ENCODE peak calls at places on chromosomes 12 and 14, in six cellular contexts. One of them, this sample, is unnamed.

GRCh38 chr12:70070494-70071007 is 172.7 kb upstream of the CNOT2 start:
- DNase-seq in RWPE1: no peak
- DNase-seq in pancreas: no peak
- DNase-seq in A549: no peak
- DNase-seq in lower lobe of right lung: no peak
- DNase-seq in fibroblast of lung: no peak
- DNase-seq in this sample: no peak

GRCh38 chr12:12776261-12776660 is 9.2 kb upstream of the APOLD1 start:
- DNase-seq in RWPE1: peak
- DNase-seq in pancreas: peak
- DNase-seq in A549: no peak
- DNase-seq in lower lobe of right lung: no peak
- DNase-seq in fibroblast of lung: peak
- DNase-seq in this sample: peak

GRCh38 chr14:59343585-59343984 is 121.6 kb downstream of the GPR135 start:
- DNase-seq in RWPE1: no peak
- DNase-seq in pancreas: no peak
- DNase-seq in A549: no peak
- DNase-seq in lower lobe of right lung: no peak
- DNase-seq in fibroblast of lung: no peak
- DNase-seq in this sample: peak

GRCh38 chr12:124296295-124296915 is 1.5 kb downstream of the RFLNA start:
- DNase-seq in RWPE1: no peak
- DNase-seq in pancreas: no peak
- DNase-seq in A549: no peak
- DNase-seq in lower lobe of right lung: peak
- DNase-seq in fibroblast of lung: no peak
- DNase-seq in this sample: no peak

GRCh38 chr14:73290279-73290678 is 53.0 kb downstream of the PAPLN start:
- DNase-seq in RWPE1: no peak
- DNase-seq in pancreas: no peak
- DNase-seq in A549: no peak
- DNase-seq in lower lobe of right lung: no peak
- DNase-seq in fibroblast of lung: no peak
- DNase-seq in this sample: no peak

GRCh38 chr14:36495666-36496065 is 24.4 kb downstream of the NKX2-1 start:
- DNase-seq in RWPE1: no peak
- DNase-seq in pancreas: no peak
- DNase-seq in A549: no peak
- DNase-seq in lower lobe of right lung: no peak
- DNase-seq in fibroblast of lung: no peak
- DNase-seq in this sample: no peak

GRCh38 chr12:130491421-130492357 is 154.0 kb downstream of the PIWIL1 start:
- DNase-seq in RWPE1: no peak
- DNase-seq in pancreas: no peak
- DNase-seq in A549: no peak
- DNase-seq in lower lobe of right lung: no peak
- DNase-seq in fibroblast of lung: no peak
- DNase-seq in this sample: no peak

GRCh38 chr12:78290606-78291345 is 460.1 kb downstream of the NAV3 start:
- DNase-seq in RWPE1: peak
- DNase-seq in pancreas: no peak
- DNase-seq in A549: no peak
- DNase-seq in lower lobe of right lung: no peak
- DNase-seq in fibroblast of lung: peak
- DNase-seq in this sample: peak

GRCh38 chr14:92382677-92383076 is 59.7 kb downstream of the SLC24A4 start:
- DNase-seq in RWPE1: peak
- DNase-seq in pancreas: no peak
- DNase-seq in A549: peak
- DNase-seq in lower lobe of right lung: no peak
- DNase-seq in fibroblast of lung: no peak
- DNase-seq in this sample: peak

GRCh38 chr14:102977475-102977874 is 55.0 kb downstream of the AMN start:
- DNase-seq in RWPE1: no peak
- DNase-seq in pancreas: no peak
- DNase-seq in A549: no peak
- DNase-seq in lower lobe of right lung: no peak
- DNase-seq in fibroblast of lung: no peak
- DNase-seq in this sample: no peak

GRCh38 chr12:132455565-132455964 is 34.4 kb upstream of the FBRSL1 start:
- DNase-seq in RWPE1: no peak
- DNase-seq in pancreas: no peak
- DNase-seq in A549: no peak
- DNase-seq in lower lobe of right lung: no peak
- DNase-seq in fibroblast of lung: no peak
- DNase-seq in this sample: no peak

GRCh38 chr12:64883264-64884163 is 59.1 kb downstream of the TBC1D30 start:
- DNase-seq in RWPE1: no peak
- DNase-seq in pancreas: no peak
- DNase-seq in A549: peak
- DNase-seq in lower lobe of right lung: no peak
- DNase-seq in fibroblast of lung: no peak
- DNase-seq in this sample: no peak

GRCh38 chr12:104498211-104498801 is 41.6 kb downstream of the CHST11 start:
- DNase-seq in RWPE1: no peak
- DNase-seq in pancreas: no peak
- DNase-seq in A549: no peak
- DNase-seq in lower lobe of right lung: no peak
- DNase-seq in fibroblast of lung: peak
- DNase-seq in this sample: no peak

GRCh38 chr12:123973552-123974341 is 732 bp downstream of the ZNF664 start:
- DNase-seq in RWPE1: no peak
- DNase-seq in pancreas: peak
- DNase-seq in A549: peak
- DNase-seq in lower lobe of right lung: peak
- DNase-seq in fibroblast of lung: peak
- DNase-seq in this sample: peak

GRCh38 chr14:25042362-25043299 is 7.3 kb downstream of the STXBP6 start:
- DNase-seq in RWPE1: no peak
- DNase-seq in pancreas: no peak
- DNase-seq in A549: no peak
- DNase-seq in lower lobe of right lung: no peak
- DNase-seq in fibroblast of lung: peak
- DNase-seq in this sample: peak

GRCh38 chr12:2523881-2524561 is 270.7 kb upstream of the FKBP4 start:
- DNase-seq in RWPE1: no peak
- DNase-seq in pancreas: no peak
- DNase-seq in A549: no peak
- DNase-seq in lower lobe of right lung: no peak
- DNase-seq in fibroblast of lung: no peak
- DNase-seq in this sample: no peak

GRCh38 chr12:80553316-80553715 is 109.3 kb downstream of the PTPRQ start:
- DNase-seq in RWPE1: peak
- DNase-seq in pancreas: no peak
- DNase-seq in A549: peak
- DNase-seq in lower lobe of right lung: no peak
- DNase-seq in fibroblast of lung: peak
- DNase-seq in this sample: peak

GRCh38 chr12:106566771-106567170 is 16.0 kb upstream of the RFX4 start:
- DNase-seq in RWPE1: no peak
- DNase-seq in pancreas: no peak
- DNase-seq in A549: no peak
- DNase-seq in lower lobe of right lung: no peak
- DNase-seq in fibroblast of lung: no peak
- DNase-seq in this sample: no peak

GRCh38 chr12:111369496-111370220 is 763 bp upstream of the PHETA1 start:
- DNase-seq in RWPE1: no peak
- DNase-seq in pancreas: no peak
- DNase-seq in A549: no peak
- DNase-seq in lower lobe of right lung: no peak
- DNase-seq in fibroblast of lung: no peak
- DNase-seq in this sample: peak

GRCh38 chr12:113990548-113991223 is 24.6 kb upstream of the RBM19 start:
- DNase-seq in RWPE1: no peak
- DNase-seq in pancreas: no peak
- DNase-seq in A549: no peak
- DNase-seq in lower lobe of right lung: no peak
- DNase-seq in fibroblast of lung: no peak
- DNase-seq in this sample: no peak

GRCh38 chr12:105033851-105034250 is 47.7 kb downstream of the NOPCHAP1 start:
- DNase-seq in RWPE1: no peak
- DNase-seq in pancreas: no peak
- DNase-seq in A549: no peak
- DNase-seq in lower lobe of right lung: no peak
- DNase-seq in fibroblast of lung: no peak
- DNase-seq in this sample: no peak

GRCh38 chr12:93793983-93794382 is 116.8 kb downstream of the CRADD start:
- DNase-seq in RWPE1: no peak
- DNase-seq in pancreas: no peak
- DNase-seq in A549: no peak
- DNase-seq in lower lobe of right lung: no peak
- DNase-seq in fibroblast of lung: peak
- DNase-seq in this sample: no peak

GRCh38 chr12:92928431-92928961 is 599 bp downstream of the EEA1 start:
- DNase-seq in RWPE1: no peak
- DNase-seq in pancreas: peak
- DNase-seq in A549: peak
- DNase-seq in lower lobe of right lung: peak
- DNase-seq in fibroblast of lung: peak
- DNase-seq in this sample: peak

GRCh38 chr14:69711065-69711464 is 55.9 kb upstream of the SRSF5 start:
- DNase-seq in RWPE1: no peak
- DNase-seq in pancreas: peak
- DNase-seq in A549: no peak
- DNase-seq in lower lobe of right lung: peak
- DNase-seq in fibroblast of lung: no peak
- DNase-seq in this sample: no peak

GRCh38 chr12:125836647-125837046 is 771.4 kb downstream of the AACS start:
- DNase-seq in RWPE1: no peak
- DNase-seq in pancreas: no peak
- DNase-seq in A549: no peak
- DNase-seq in lower lobe of right lung: no peak
- DNase-seq in fibroblast of lung: no peak
- DNase-seq in this sample: no peak

GRCh38 chr12:86148071-86148470 is 108.1 kb downstream of the MGAT4C start:
- DNase-seq in RWPE1: peak
- DNase-seq in pancreas: no peak
- DNase-seq in A549: no peak
- DNase-seq in lower lobe of right lung: no peak
- DNase-seq in fibroblast of lung: no peak
- DNase-seq in this sample: no peak

GRCh38 chr12:95790025-95790911 is at the start of gene NTN4:
- DNase-seq in RWPE1: peak
- DNase-seq in pancreas: peak
- DNase-seq in A549: peak
- DNase-seq in lower lobe of right lung: peak
- DNase-seq in fibroblast of lung: peak
- DNase-seq in this sample: peak

GRCh38 chr12:47725893-47726292 is 603 bp upstream of the ENDOU start:
- DNase-seq in RWPE1: peak
- DNase-seq in pancreas: no peak
- DNase-seq in A549: no peak
- DNase-seq in lower lobe of right lung: no peak
- DNase-seq in fibroblast of lung: peak
- DNase-seq in this sample: peak

GRCh38 chr12:1306096-1306495 is 288.3 kb downstream of the FBXL14 start:
- DNase-seq in RWPE1: no peak
- DNase-seq in pancreas: peak
- DNase-seq in A549: no peak
- DNase-seq in lower lobe of right lung: no peak
- DNase-seq in fibroblast of lung: no peak
- DNase-seq in this sample: no peak

GRCh38 chr14:105659935-105660527 is 133.6 kb downstream of the TMEM121 start:
- DNase-seq in RWPE1: no peak
- DNase-seq in pancreas: no peak
- DNase-seq in A549: no peak
- DNase-seq in lower lobe of right lung: no peak
- DNase-seq in fibroblast of lung: no peak
- DNase-seq in this sample: no peak
- H3K27ac ChIP-seq in RWPE1: no peak
- H3K27ac ChIP-seq in pancreas: no peak
- H3K27ac ChIP-seq in A549: no peak
- H3K27ac ChIP-seq in lower lobe of right lung: no peak
- H3K27ac ChIP-seq in fibroblast of lung: no peak
- H3K27ac ChIP-seq in this sample: no peak

DNA sequence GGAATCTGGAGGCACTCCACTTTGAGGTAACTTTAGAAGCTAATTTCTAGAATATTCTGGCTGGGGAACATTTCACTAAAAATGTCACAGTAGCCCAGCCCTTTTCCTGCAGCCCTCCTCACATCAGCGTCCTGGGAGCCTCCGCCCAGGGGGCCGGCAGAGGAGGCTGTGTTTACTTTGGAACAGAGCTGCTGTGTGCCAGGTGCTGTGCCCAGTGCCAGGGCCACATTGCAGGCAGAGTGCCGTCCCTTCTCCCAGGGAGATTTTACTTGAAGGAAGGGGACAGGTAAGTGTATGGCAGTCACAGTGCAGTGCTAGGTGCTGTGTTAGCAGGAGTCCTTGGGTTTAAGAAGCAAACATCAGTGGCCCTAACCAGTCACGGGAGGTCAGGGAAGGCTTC is 62.3 kb downstream of the TSPAN11 start:
- DNase-seq in RWPE1: no peak
- DNase-seq in pancreas: peak
- DNase-seq in A549: no peak
- DNase-seq in lower lobe of right lung: no peak
- DNase-seq in fibroblast of lung: no peak
- DNase-seq in this sample: peak
- H3K27ac ChIP-seq in RWPE1: no peak
- H3K27ac ChIP-seq in pancreas: no peak
- H3K27ac ChIP-seq in A549: no peak
- H3K27ac ChIP-seq in lower lobe of right lung: no peak
- H3K27ac ChIP-seq in fibroblast of lung: no peak
- H3K27ac ChIP-seq in this sample: peak

DNA sequence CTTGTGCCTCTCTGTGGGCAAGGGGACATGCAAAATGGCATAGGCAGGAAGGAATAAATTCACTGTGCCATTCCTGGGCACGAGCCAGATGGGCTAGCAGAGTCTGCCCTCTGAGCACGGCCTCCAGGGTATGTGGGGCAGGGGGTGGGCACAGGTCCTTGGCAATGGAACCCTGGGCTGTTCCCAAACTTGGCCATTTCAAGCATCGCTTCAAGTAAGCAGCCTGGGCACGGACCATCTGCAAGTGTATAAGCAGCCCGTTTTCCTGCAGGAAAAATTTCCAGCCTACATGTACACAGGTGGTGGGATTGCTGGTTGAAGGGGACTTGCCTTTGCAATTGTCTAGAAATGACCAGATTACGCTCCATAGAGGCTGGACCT is 40.3 kb downstream of the CCDC85C start:
- DNase-seq in RWPE1: no peak
- DNase-seq in pancreas: no peak
- DNase-seq in A549: no peak
- DNase-seq in lower lobe of right lung: no peak
- DNase-seq in fibroblast of lung: no peak
- DNase-seq in this sample: no peak
- H3K27ac ChIP-seq in RWPE1: peak
- H3K27ac ChIP-seq in pancreas: no peak
- H3K27ac ChIP-seq in A549: peak
- H3K27ac ChIP-seq in lower lobe of right lung: no peak
- H3K27ac ChIP-seq in fibroblast of lung: no peak
- H3K27ac ChIP-seq in this sample: no peak

GRCh38 chr12:5034605-5035004 is 9.1 kb upstream of the KCNA5 start:
- DNase-seq in RWPE1: no peak
- DNase-seq in pancreas: no peak
- DNase-seq in A549: no peak
- DNase-seq in lower lobe of right lung: no peak
- DNase-seq in fibroblast of lung: no peak
- DNase-seq in this sample: no peak
- H3K27ac ChIP-seq in RWPE1: no peak
- H3K27ac ChIP-seq in pancreas: no peak
- H3K27ac ChIP-seq in A549: no peak
- H3K27ac ChIP-seq in lower lobe of right lung: no peak
- H3K27ac ChIP-seq in fibroblast of lung: no peak
- H3K27ac ChIP-seq in this sample: no peak

This sample was measured in PC-3.